ENCODE peak calls at places on chromosomes 1 and 21, in ten cellular contexts. B, S, Y, G, Q, Z, D, R, A and V are unnamed samples.

GRCh38 chr1:45973106-45973505 is 159.3 kb downstream of the PIK3R3 start:
- DNase-seq in B (no peak), S (no peak), Y (no peak), G (no peak), Q (no peak), Z (no peak), D (no peak), R (no peak), A (no peak), V (no peak)

GRCh38 chr1:44707959-44708831 is 22.8 kb downstream of the RNU5D-1 start:
- DNase-seq in B (peak), S (peak), Y (peak), G (peak), Q (no peak), Z (no peak), D (no peak), R (peak), A (peak), V (no peak)

GRCh38 chr1:244049969-244050834 is 881 bp upstream of the ZBTB18 start:
- DNase-seq in B (peak), S (no peak), Y (no peak), G (no peak), Q (no peak), Z (no peak), D (peak), R (no peak), A (no peak), V (peak)

GRCh38 chr1:63739452-63739851 is 34.4 kb upstream of the ROR1 start:
- DNase-seq in B (no peak), S (no peak), Y (no peak), G (no peak), Q (no peak), Z (no peak), D (no peak), R (no peak), A (no peak), V (no peak)

GRCh38 chr1:33170351-33171274 is 11.2 kb downstream of the TRIM62 start:
- DNase-seq in B (no peak), S (no peak), Y (no peak), G (no peak), Q (no peak), Z (no peak), D (no peak), R (no peak), A (peak), V (no peak)

GRCh38 chr1:1669468-1670440 is 10.9 kb upstream of the CDK11B start:
- DNase-seq in B (no peak), S (peak), Y (no peak), G (no peak), Q (no peak), Z (no peak), D (no peak), R (no peak), A (peak), V (no peak)

GRCh38 chr1:22817462-22817861 is 106.8 kb downstream of the EPHB2 start:
- DNase-seq in B (no peak), S (no peak), Y (no peak), G (no peak), Q (no peak), Z (no peak), D (no peak), R (peak), A (no peak), V (no peak)

GRCh38 chr1:237282266-237282783 is 240.3 kb downstream of the RYR2 start:
- DNase-seq in B (no peak), S (no peak), Y (no peak), G (no peak), Q (no peak), Z (no peak), D (no peak), R (no peak), A (no peak), V (no peak)

GRCh38 chr21:35861656-35862055 is 198.7 kb downstream of the SETD4 start:
- DNase-seq in B (no peak), S (no peak), Y (peak), G (no peak), Q (no peak), Z (no peak), D (no peak), R (no peak), A (no peak), V (no peak)

GRCh38 chr1:213688655-213689054 is 299.1 kb upstream of the PROX1 start:
- DNase-seq in B (no peak), S (no peak), Y (no peak), G (no peak), Q (no peak), Z (no peak), D (no peak), R (no peak), A (no peak), V (no peak)

GRCh38 chr1:47190807-47191206 is 971 bp upstream of the PDZK1IP1 start:
- DNase-seq in B (no peak), S (no peak), Y (no peak), G (no peak), Q (no peak), Z (no peak), D (no peak), R (no peak), A (no peak), V (no peak)

GRCh38 chr1:155504207-155504606 is 58.4 kb downstream of the ASH1L start:
- DNase-seq in B (no peak), S (no peak), Y (peak), G (no peak), Q (no peak), Z (peak), D (no peak), R (peak), A (no peak), V (no peak)

GRCh38 chr21:42272109-42272962 is 42.9 kb downstream of the TFF3 start:
- DNase-seq in B (no peak), S (no peak), Y (no peak), G (no peak), Q (no peak), Z (no peak), D (no peak), R (no peak), A (no peak), V (no peak)

GRCh38 chr1:6424000-6424565 is 493 bp upstream of the ESPN start:
- DNase-seq in B (no peak), S (no peak), Y (no peak), G (no peak), Q (no peak), Z (no peak), D (no peak), R (no peak), A (no peak), V (no peak)

GRCh38 chr1:174497461-174497860 is 49.7 kb downstream of the GPR52 start:
- DNase-seq in B (no peak), S (no peak), Y (no peak), G (no peak), Q (no peak), Z (no peak), D (no peak), R (peak), A (no peak), V (no peak)

GRCh38 chr1:112849425-112849966 is 106.5 kb downstream of the SLC16A1 start:
- DNase-seq in B (no peak), S (no peak), Y (peak), G (no peak), Q (no peak), Z (no peak), D (no peak), R (peak), A (no peak), V (no peak)

GRCh38 chr1:42807056-42807668 is 9.8 kb upstream of the ERMAP start:
- DNase-seq in B (no peak), S (no peak), Y (no peak), G (no peak), Q (no peak), Z (no peak), D (no peak), R (no peak), A (no peak), V (no peak)

GRCh38 chr1:207404849-207405525 is 49.1 kb upstream of the CR2 start:
- DNase-seq in B (peak), S (peak), Y (peak), G (no peak), Q (no peak), Z (peak), D (no peak), R (peak), A (no peak), V (no peak)

GRCh38 chr1:66370462-66370907 is 163.5 kb upstream of the SGIP1 start:
- DNase-seq in B (no peak), S (no peak), Y (no peak), G (no peak), Q (no peak), Z (no peak), D (no peak), R (no peak), A (no peak), V (no peak)

GRCh38 chr1:143574891-143575520 is 396.8 kb downstream of the FAM72C start:
- DNase-seq in B (no peak), S (no peak), Y (no peak), G (no peak), Q (no peak), Z (no peak), D (no peak), R (no peak), A (no peak), V (no peak)

GRCh38 chr1:95888877-95889799 is 655.1 kb downstream of the RWDD3 start:
- DNase-seq in B (no peak), S (no peak), Y (no peak), G (no peak), Q (no peak), Z (no peak), D (no peak), R (no peak), A (no peak), V (no peak)

GRCh38 chr1:58206749-58207148 is 339.8 kb downstream of the OMA1 start:
- DNase-seq in B (no peak), S (no peak), Y (no peak), G (no peak), Q (no peak), Z (no peak), D (no peak), R (peak), A (no peak), V (no peak)

GRCh38 chr1:85047472-85048295 is 616 bp downstream of the MCOLN3 start:
- DNase-seq in B (no peak), S (no peak), Y (no peak), G (no peak), Q (no peak), Z (no peak), D (no peak), R (no peak), A (no peak), V (no peak)

GRCh38 chr1:61253059-61253735 is 170.8 kb downstream of the NFIA start:
- DNase-seq in B (no peak), S (peak), Y (peak), G (no peak), Q (no peak), Z (peak), D (no peak), R (peak), A (peak), V (no peak)